ENCODE peak calls at places on chromosome 18, in eight cellular contexts. O is pancreas, Y is heart left ventricle, V is psoas muscle, R is left lung, U is bronchial epithelial cell, H is uterus, N is HepG2. Q is an unnamed sample.

GRCh38 chr18:22556271-22556990 is 138.7 kb upstream of the CTAGE1 start:
- DNase-seq in N (no peak), H (peak; percentile 47), Y (peak; percentile 90), O (peak; percentile 25), R (peak; percentile 51), V (peak; percentile 39), U (no peak), Q (no peak)

GRCh38 chr18:39624934-39625333 is 2059.3 kb upstream of the CELF4 start:
- DNase-seq in N (no peak), U (peak; percentile 80), Y (no peak), R (no peak), H (no peak), V (no peak), O (no peak), Q (peak; percentile 32)

GRCh38 chr18:57149031-57149430 is 2.1 kb downstream of the BOD1L2 start:
- DNase-seq in Y (no peak), V (no peak), O (no peak), U (no peak), H (no peak), R (no peak), N (no peak), Q (no peak)

GRCh38 chr18:57273194-57273593 is 79.2 kb upstream of the ST8SIA3 start:
- DNase-seq in R (no peak), N (peak; percentile 43), U (no peak), O (peak; percentile 20), V (no peak), H (no peak), Y (no peak), Q (no peak)

GRCh38 chr18:3916082-3916481 is 466.1 kb downstream of the TGIF1 start:
- DNase-seq in Y (peak; percentile 39), O (no peak), U (no peak), H (no peak), R (no peak), V (no peak), N (no peak), Q (no peak)

GRCh38 chr18:79944746-79945117 is 6.7 kb downstream of the SLC66A2 start:
- DNase-seq in Y (no peak), R (no peak), N (no peak), H (no peak), V (peak; percentile 8), U (no peak), O (no peak), Q (no peak)

GRCh38 chr18:72194072-72194471 is 350.1 kb downstream of the CBLN2 start:
- DNase-seq in U (no peak), N (no peak), H (no peak), V (no peak), Y (no peak), O (no peak), R (no peak), Q (no peak)

GRCh38 chr18:48792611-48793368 is 158.0 kb downstream of the SMAD7 start:
- DNase-seq in N (no peak), U (no peak), Y (peak; percentile 16), H (peak; percentile 5), V (peak; percentile 23), R (no peak), O (no peak), Q (no peak)

GRCh38 chr18:79644006-79644665 is 35.5 kb upstream of the CTDP1 start:
- DNase-seq in H (peak; percentile 58), V (peak; percentile 72), R (peak; percentile 87), N (peak; percentile 50), Y (peak; percentile 61), O (peak; percentile 60), U (peak; percentile 32), Q (no peak)

GRCh38 chr18:45974088-45974536 is 7.0 kb upstream of the EPG5 start:
- DNase-seq in R (no peak), N (peak; percentile 67), O (peak; percentile 61), U (peak; percentile 87), H (peak; percentile 27), Y (peak; percentile 48), V (no peak), Q (peak; percentile 39)

DNA sequence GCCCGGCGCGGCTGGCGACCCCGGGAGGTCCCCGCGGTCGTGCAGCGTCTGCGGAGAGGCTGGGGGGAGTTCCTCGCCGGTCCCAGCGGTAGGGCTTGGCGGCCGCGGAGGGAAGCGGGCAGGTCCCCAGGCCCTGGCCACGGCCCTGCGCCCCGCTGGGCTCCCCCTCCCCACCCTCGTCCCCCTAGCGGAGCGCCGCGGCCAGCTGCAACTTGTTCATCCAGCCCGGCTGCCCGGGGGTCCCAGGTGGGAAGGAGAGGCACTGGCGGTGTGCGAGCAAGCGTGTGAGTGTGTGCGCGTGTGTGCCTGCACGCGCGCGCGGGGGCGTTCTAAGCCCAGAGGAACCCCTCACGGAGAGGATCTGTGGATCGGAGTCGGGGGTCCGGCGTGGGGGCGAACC is 1.3 kb downstream of the PTPRM start:
- DNase-seq in N (peak; percentile 33), Y (peak; percentile 74), H (peak; percentile 37), V (peak; percentile 74), R (peak; percentile 86), U (no peak), O (peak; percentile 49), Q (no peak)
- TF ChIP-seq CTCF in N (peak; percentile 74), Y (peak; percentile 28), H (no peak), V (no peak), R (no peak), U (peak; percentile 24), O (no peak), Q (peak; percentile 35)

GRCh38 chr18:2545155-2545554 is 26.1 kb downstream of the METTL4 start:
- DNase-seq in Y (no peak), R (no peak), H (no peak), O (no peak), V (no peak), N (no peak), U (no peak), Q (no peak)
- H3K4me3 ChIP-seq in Y (no peak overlapping the region), R (no peak overlapping the region), H (no peak overlapping the region), O (no peak overlapping the region), V (no peak overlapping the region), N (no peak overlapping the region), U (no peak overlapping the region), Q (no peak overlapping the region)

GRCh38 chr18:51185075-51185474 is 12.4 kb downstream of the MEX3C start:
- DNase-seq in O (no peak), H (no peak), Y (no peak), U (no peak), V (no peak), R (no peak), N (no peak), Q (no peak)
- H3K36me3 ChIP-seq in O (no peaks in the 10 kb centered on the region), H (no peaks in the 10 kb centered on the region), Y (no peaks in the 10 kb centered on the region), U (peaks cover 4% of the 10 kb centered on the region), V (no peaks in the 10 kb centered on the region), R (no peaks in the 10 kb centered on the region), N (peaks cover 3% of the 10 kb centered on the region), Q (no peaks in the 10 kb centered on the region)

GRCh38 chr18:36296591-36297418 is 708 bp upstream of the FHOD3 start:
- DNase-seq in Y (peak; percentile 69), N (peak; percentile 32), O (peak; percentile 45), V (peak; percentile 75), U (peak; percentile 57), R (peak; percentile 83), H (peak; percentile 67), Q (no peak)
- TF ChIP-seq CTCF in Y (peak; percentile 51), N (peak; percentile 76), O (no peak), V (peak; percentile 20), U (peak; percentile 29), R (no peak), H (no peak), Q (peak; percentile 73)